ENCODE peak calls at places on chromosomes 3 and 15, in five cellular contexts. M is cardiac fibroblast; Q is CD4-positive, alpha-beta T cell; W is A549; E is breast epithelium. V is an unnamed sample.

GRCh38 chr3:11612515-11613184 is 31.1 kb downstream of the VGLL4 start:
- DNase-seq in M (no peak), Q (no peak), W (no peak), E (no peak), V (no peak)

GRCh38 chr3:4739289-4740236 is 239.7 kb upstream of the BHLHE40 start:
- DNase-seq in M (no peak), Q (no peak), W (no peak), E (no peak), V (no peak)

GRCh38 chr3:194996746-194997145 is 274.2 kb downstream of the XXYLT1 start:
- DNase-seq in M (no peak), Q (no peak), W (no peak), E (no peak), V (no peak)

GRCh38 chr15:47754312-47754711 is 37.0 kb downstream of the SEMA6D start:
- DNase-seq in M (peak; percentile 5), Q (no peak), W (no peak), E (no peak), V (no peak)

GRCh38 chr15:34682673-34683072 is 72.1 kb downstream of the GJD2 start:
- DNase-seq in M (peak; percentile 86), Q (no peak), W (no peak), E (no peak), V (no peak)

GRCh38 chr3:118548434-118548833 is 486.2 kb downstream of the IGSF11 start:
- DNase-seq in M (peak; percentile 3), Q (no peak), W (no peak), E (no peak), V (no peak)

GRCh38 chr3:44989141-44989540 is 13.1 kb downstream of the EXOSC7 start:
- DNase-seq in M (no peak), Q (no peak), W (no peak), E (no peak), V (no peak)

GRCh38 chr3:123068227-123069020 is 1.6 kb downstream of the PDIA5 start:
- DNase-seq in M (no peak), Q (no peak), W (peak; percentile 60), E (no peak), V (no peak)

GRCh38 chr15:99630607-99631131 is 64.9 kb downstream of the MEF2A start:
- DNase-seq in M (no peak), Q (no peak), W (no peak), E (no peak), V (no peak)

GRCh38 chr3:127358641-127359040 is 70.8 kb upstream of the PRR20G start:
- DNase-seq in M (no peak), Q (no peak), W (no peak), E (no peak), V (no peak)

GRCh38 chr3:182238141-182238540 is 526.4 kb downstream of the SOX2 start:
- DNase-seq in M (no peak), Q (no peak), W (no peak), E (no peak), V (peak; percentile 57)

GRCh38 chr3:23035927-23036640 is 167.0 kb upstream of the UBE2E2 start:
- DNase-seq in M (no peak), Q (peak; percentile 3), W (no peak), E (no peak), V (no peak)

GRCh38 chr3:112308151-112308911 is 14.3 kb upstream of the SLC9C1 start:
- DNase-seq in M (peak; percentile 89), Q (no peak), W (no peak), E (no peak), V (peak; percentile 30)

GRCh38 chr3:155465664-155466063 is 172.2 kb upstream of the STRIT1 start:
- DNase-seq in M (no peak), Q (no peak), W (no peak), E (no peak), V (no peak)

GRCh38 chr15:82143390-82144047 is 97.7 kb upstream of the MEX3B start:
- DNase-seq in M (no peak), Q (no peak), W (no peak), E (no peak), V (no peak)

GRCh38 chr3:74009961-74010859 is 385.5 kb upstream of the PDZRN3 start:
- DNase-seq in M (no peak), Q (no peak), W (no peak), E (no peak), V (no peak)

GRCh38 chr15:50148362-50148963 is 29.4 kb upstream of the ATP8B4 start:
- DNase-seq in M (peak; percentile 74), Q (no peak), W (no peak), E (no peak), V (peak; percentile 16)

GRCh38 chr3:72382460-72382859 is 465.8 kb downstream of the SHQ1 start:
- DNase-seq in M (no peak), Q (no peak), W (no peak), E (no peak), V (no peak)

GRCh38 chr3:142888484-142889262 is at the start of gene PCOLCE2:
- DNase-seq in M (no peak), Q (no peak), W (peak; percentile 66), E (no peak), V (peak; percentile 29)

GRCh38 chr3:52290596-52291507 is 3.2 kb downstream of the GLYCTK start:
- DNase-seq in M (no peak), Q (no peak), W (no peak), E (no peak), V (no peak)

GRCh38 chr15:74843891-74844299 is 939 bp upstream of the ULK3 start:
- DNase-seq in M (no peak), Q (no peak), W (no peak), E (no peak), V (no peak)

GRCh38 chr3:139113766-139114165 is 69.1 kb upstream of the PRR23C start:
- DNase-seq in M (no peak), Q (no peak), W (no peak), E (no peak), V (no peak)
- TF ChIP-seq CTCF in M (no peak), Q (no peak), W (no peak), E (no peak), V (no peak)

GRCh38 chr3:159356606-159357005 is 554.8 kb downstream of the MFSD1 start:
- DNase-seq in M (no peak), Q (no peak), W (no peak), E (no peak), V (no peak)
- TF ChIP-seq CTCF in M (no peak), Q (no peak), W (no peak), E (no peak), V (no peak)

GRCh38 chr3:98824256-98824655 is 61.1 kb downstream of the ST3GAL6 start:
- DNase-seq in M (no peak), Q (no peak), W (no peak), E (no peak), V (no peak)
- TF ChIP-seq CTCF in M (no peak), Q (no peak), W (no peak), E (no peak), V (no peak)

DNA sequence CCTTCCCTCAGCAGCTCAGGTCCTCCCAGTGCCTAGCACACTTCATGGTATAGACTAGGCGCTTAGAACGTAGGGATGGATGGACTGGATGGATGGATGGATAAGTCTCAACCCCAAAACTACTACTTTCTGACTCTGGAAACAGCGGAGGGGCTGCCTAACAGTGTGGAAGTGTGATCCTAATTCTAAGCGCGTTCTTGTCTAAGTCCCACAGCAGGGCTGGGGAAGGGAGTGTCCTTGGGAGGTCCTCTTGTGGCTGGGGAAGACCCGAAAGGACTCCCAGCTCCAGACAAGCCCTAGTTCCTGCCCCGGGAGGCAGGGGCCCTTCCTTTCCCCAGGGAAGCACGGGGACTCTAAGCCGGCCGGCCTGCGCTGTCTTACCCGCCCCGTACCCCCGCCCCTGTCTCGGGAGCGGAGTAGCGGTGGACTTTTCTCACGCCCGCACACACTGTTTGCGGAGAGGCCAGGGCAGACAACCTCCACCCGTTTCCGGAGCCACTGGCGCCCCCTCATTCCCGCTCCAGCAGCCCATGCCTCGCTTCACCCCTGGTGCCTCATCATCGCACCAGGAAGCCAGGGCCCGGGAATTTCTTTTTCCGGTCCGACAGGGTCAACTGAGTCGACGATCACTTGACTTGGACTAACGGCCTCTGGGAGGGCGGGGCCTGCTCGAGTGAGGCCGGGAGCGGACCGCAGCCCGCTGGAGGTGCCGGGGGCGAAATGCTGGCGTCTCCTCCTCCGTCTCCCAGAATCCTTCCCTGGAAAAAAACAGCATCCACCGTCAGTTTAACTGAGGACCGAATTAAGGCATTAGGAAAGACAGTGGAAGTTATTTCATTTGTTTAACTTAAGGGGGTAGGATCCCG is 133.3 kb downstream of the TBC1D2B start:
- DNase-seq in M (peak; percentile 73), Q (no peak), W (no peak), E (peak; percentile 48), V (peak; percentile 75)
- TF ChIP-seq CTCF in M (no peak), Q (no peak), W (no peak), E (no peak), V (no peak)

GRCh38 chr15:96322401-96323249 is 7.9 kb upstream of the NR2F2 start:
- DNase-seq in M (peak; percentile 54), Q (no peak), W (no peak), E (no peak), V (peak; percentile 71)

GRCh38 chr15:96324192-96324895 is 6.2 kb upstream of the NR2F2 start:
- DNase-seq in M (peak; percentile 58), Q (no peak), W (no peak), E (no peak), V (peak; percentile 23)

GRCh38 chr15:96320703-96321421 is 9.6 kb upstream of the NR2F2 start:
- DNase-seq in M (peak; percentile 22), Q (no peak), W (no peak), E (no peak), V (no peak)

GRCh38 chr15:96323250-96324162 is 7.0 kb upstream of the NR2F2 start:
- DNase-seq in M (peak; percentile 16), Q (no peak), W (no peak), E (no peak), V (no peak)

GRCh38 chr15:96321422-96322391 is 8.8 kb upstream of the NR2F2 start:
- DNase-seq in M (peak; percentile 56), Q (no peak), W (no peak), E (no peak), V (peak; percentile 50)
- TF ChIP-seq CTCF in M (peak; percentile 14), Q (no peak), W (no peak), E (no peak), V (no peak)

V was measured in neural crest cell.